ENCODE peak calls at places on chromosome 5, in nine cellular contexts. Y is ureter; X is ascending aorta; Z is epithelial cell of proximal tubule; A is stimulated activated CD8-positive, alpha-beta memory T cell treated with anti-CD3 and anti-CD28 coated beads, Interleukin-7, amount 100 ng/mL, for 24 hours; B is BJ; Q is pons; W is pancreas; I is Calu3. P is an unnamed sample.

GRCh38 chr5:98999631-99000030 is 70.8 kb upstream of the CHD1 start:
- DNase-seq in I (no peak), A (no peak), Y (no peak), Q (no peak), B (no peak), W (no peak), X (no peak), Z (no peak), P (no peak)

GRCh38 chr5:56481147-56481997 is 248.2 kb upstream of the ANKRD55 start:
- DNase-seq in I (no peak), X (no peak), B (no peak), W (peak; percentile 50), Q (peak; percentile 56), A (no peak), Z (no peak), Y (no peak), P (peak; percentile 37)

GRCh38 chr5:40223884-40224402 is 455.8 kb upstream of the PTGER4 start:
- DNase-seq in Q (no peak), X (no peak), B (peak; percentile 39), Y (no peak), W (no peak), I (no peak), A (no peak), Z (no peak), P (no peak)

GRCh38 chr5:38532165-38532669 is 24.2 kb downstream of the LIFR start:
- DNase-seq in Q (peak; percentile 67), B (no peak), Y (no peak), Z (peak; percentile 48), W (no peak), I (no peak), X (no peak), A (no peak), P (no peak)

GRCh38 chr5:55234171-55234700 is 828 bp upstream of the CCNO start:
- DNase-seq in Q (peak; percentile 2), X (no peak), I (peak; percentile 46), Y (peak; percentile 50), B (no peak), A (no peak), Z (no peak), W (peak; percentile 48), P (no peak)

GRCh38 chr5:61397238-61397637 is 65.2 kb downstream of the ZSWIM6 start:
- DNase-seq in A (no peak), W (no peak), X (no peak), I (no peak), Q (no peak), B (no peak), Z (no peak), Y (no peak), P (no peak)

GRCh38 chr5:162685302-162685701 is 617.7 kb downstream of the GABRG2 start:
- DNase-seq in X (no peak), Q (no peak), A (no peak), I (no peak), B (no peak), Y (no peak), W (no peak), Z (no peak), P (no peak)

GRCh38 chr5:10789021-10789420 is 28.0 kb upstream of the DAP start:
- DNase-seq in Q (peak; percentile 14), Y (no peak), X (no peak), A (no peak), I (no peak), B (peak; percentile 76), W (no peak), Z (peak; percentile 15), P (no peak)

GRCh38 chr5:98936948-98937715 is 8.3 kb upstream of the CHD1 start:
- DNase-seq in A (no peak), B (no peak), Y (no peak), W (no peak), Z (no peak), I (no peak), Q (no peak), X (no peak), P (no peak)

GRCh38 chr5:180575571-180575970 is 15.7 kb downstream of the SCGB3A1 start:
- DNase-seq in X (no peak), I (no peak), B (no peak), A (no peak), W (no peak), Y (no peak), Z (no peak), Q (no peak), P (no peak)

GRCh38 chr5:105899726-105900125 is 1771.0 kb downstream of the EFNA5 start:
- DNase-seq in B (no peak), Y (no peak), Z (no peak), Q (no peak), I (no peak), X (no peak), W (no peak), A (no peak), P (no peak)

P was measured in lung.